ENCODE peak calls at places on chromosomes 13 and 19, in five cellular contexts. M, R, K, Q and B are unnamed samples.

GRCh38 chr13:111429064-111429558 is 108.7 kb downstream of the TEX29 start:
- DNase-seq in R (peak), K (peak), Q (no peak), M (no peak), B (no peak)

GRCh38 chr13:109677206-109677605 is 109.2 kb downstream of the IRS2 start:
- DNase-seq in K (no peak), Q (no peak), M (no peak), R (no peak), B (no peak)

GRCh38 chr19:52307275-52307674 is 10.3 kb downstream of the ZNF480 start:
- DNase-seq in R (peak), K (no peak), M (no peak), Q (no peak), B (no peak)

GRCh38 chr13:36819811-36820140 is 754 bp downstream of the RFXAP start:
- DNase-seq in Q (no peak), R (peak), M (no peak), K (peak), B (no peak)

GRCh38 chr19:35718345-35719041 is 690 bp downstream of the KMT2B start:
- DNase-seq in K (peak), Q (no peak), R (peak), M (no peak), B (no peak)

GRCh38 chr13:86020350-86021002 is 221.3 kb upstream of the SLITRK6 start:
- DNase-seq in Q (no peak), K (no peak), R (peak), M (peak), B (peak)

GRCh38 chr13:44364601-44365000 is 9.0 kb upstream of the SERP2 start:
- DNase-seq in R (no peak), M (no peak), Q (no peak), K (no peak), B (no peak)

GRCh38 chr19:28555317-28555716 is 657.6 kb downstream of the UQCRFS1 start:
- DNase-seq in M (no peak), Q (no peak), R (no peak), K (no peak), B (no peak)

GRCh38 chr19:31348416-31349159 is 648 bp downstream of the TSHZ3 start:
- DNase-seq in Q (no peak), M (no peak), R (peak), K (peak), B (no peak)

GRCh38 chr19:11694533-11695439 is 44.0 kb downstream of the ZNF823 start:
- DNase-seq in K (peak), Q (peak), M (peak), R (peak), B (peak)

GRCh38 chr13:112686987-112687386 is 2.9 kb upstream of the ATP11A start:
- DNase-seq in K (no peak), R (no peak), M (no peak), Q (peak), B (no peak)

GRCh38 chr19:18858906-18859646 is 27.3 kb downstream of the UPF1 start:
- DNase-seq in R (no peak), Q (no peak), K (no peak), M (no peak), B (no peak)

GRCh38 chr19:45471866-45472556 is 4.2 kb downstream of the FOSB start:
- DNase-seq in K (no peak), M (no peak), Q (no peak), R (peak), B (peak)

GRCh38 chr19:6047741-6048231 is 62.5 kb downstream of the RFX2 start:
- DNase-seq in K (no peak), Q (peak), M (no peak), R (peak), B (no peak)

GRCh38 chr19:15285896-15286591 is 46.3 kb downstream of the BRD4 start:
- DNase-seq in Q (no peak), M (no peak), K (no peak), R (no peak), B (no peak)

GRCh38 chr13:111027481-111028439 is 87.3 kb upstream of the ARHGEF7 start:
- DNase-seq in M (no peak), K (no peak), Q (no peak), R (no peak), B (no peak)

GRCh38 chr19:16100524-16100923 is 11.2 kb upstream of the RAB8A start:
- DNase-seq in Q (no peak), R (no peak), K (no peak), M (no peak), B (no peak)

GRCh38 chr19:54287456-54287855 is 6.5 kb upstream of the LILRB2 start:
- DNase-seq in M (no peak), Q (no peak), R (no peak), K (no peak), B (peak)

GRCh38 chr19:57613941-57614743 is at the start of gene ZNF134:
- DNase-seq in M (peak), R (peak), Q (peak), K (peak), B (peak)
- TF ChIP-seq CTCF in M (no peak), R (peak), Q (no peak), K (no peak), B (peak)

DNA sequence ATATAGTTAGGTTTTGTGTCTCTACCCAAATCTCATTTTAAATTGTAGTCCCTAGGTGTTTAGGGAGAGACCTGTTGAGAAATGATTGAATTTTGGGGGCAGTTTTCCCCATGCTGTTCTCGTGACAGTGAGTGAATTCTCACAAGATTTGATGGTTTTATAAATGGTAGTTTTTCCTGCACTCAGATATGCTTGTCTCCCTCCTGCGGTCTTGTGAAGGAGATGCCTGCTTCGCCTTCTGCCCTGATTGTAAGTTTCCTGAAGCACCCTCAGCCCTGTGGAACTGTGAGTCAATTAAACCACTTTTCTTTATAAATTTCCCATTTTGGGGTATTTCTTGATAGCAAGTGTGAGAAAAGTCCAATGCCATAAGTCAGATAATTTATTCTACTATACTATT is 1977.5 kb upstream of the PCDH20 start:
- DNase-seq in K (no peak), Q (no peak), M (no peak), R (peak), B (no peak)
- TF ChIP-seq CTCF in K (no peak), Q (no peak), M (no peak), R (peak), B (no peak)

GRCh38 chr19:48992571-48993174 is 436 bp downstream of the GYS1 start:
- DNase-seq in R (no peak), Q (peak), K (peak), M (no peak), B (no peak)

GRCh38 chr19:48999481-49000325 is 6.0 kb downstream of the RUVBL2 start:
- DNase-seq in R (peak), K (peak), Q (no peak), M (peak), B (no peak)

GRCh38 chr19:48994035-48994386 is 324 bp downstream of the RUVBL2 start:
- DNase-seq in K (no peak), R (no peak), Q (no peak), M (no peak), B (no peak)

GRCh38 chr19:48993175-48994034 is at the start of the genes GYS1 and RUVBL2:
- DNase-seq in R (peak), K (peak), Q (peak), M (peak), B (peak)

DNA sequence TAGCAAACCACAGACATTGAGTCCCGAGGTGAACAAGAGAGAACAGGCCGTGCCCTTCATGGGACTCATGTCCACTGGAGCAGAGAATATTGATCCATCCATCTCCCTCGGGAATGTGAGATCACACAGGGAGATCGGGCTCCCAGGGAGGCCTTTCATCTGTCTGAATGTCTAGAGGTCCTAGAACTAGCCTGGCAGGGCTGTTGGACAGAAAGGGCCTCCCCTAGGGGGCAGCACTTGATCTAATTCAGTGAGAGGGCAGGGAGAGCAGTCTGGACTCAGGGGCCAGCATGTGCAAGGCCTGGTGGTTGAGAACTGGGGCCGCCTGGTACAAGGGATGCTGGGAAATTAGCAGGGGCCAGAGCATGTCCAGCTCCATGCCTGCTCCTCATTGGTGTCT is 4.3 kb downstream of the RUVBL2 start:
- DNase-seq in K (peak), Q (no peak), M (no peak), R (peak), B (no peak)
- TF ChIP-seq CTCF in K (peak), Q (peak), M (peak), R (peak), B (peak)

GRCh38 chr19:4575267-4575793 is 15.8 kb upstream of the SEMA6B start:
- DNase-seq in Q (no peak), M (peak), R (peak), K (peak), B (peak)
- TF ChIP-seq CTCF in Q (no peak), M (no peak), R (no peak), K (no peak), B (no peak)

GRCh38 chr19:2255112-2255845 is 938 bp downstream of the JSRP1 start:
- DNase-seq in Q (no peak), M (no peak), K (no peak), R (no peak), B (no peak)

GRCh38 chr19:2251577-2252480 is 2.7 kb downstream of the AMH start:
- DNase-seq in K (peak), R (no peak), Q (no peak), M (no peak), B (no peak)

GRCh38 chr19:2254052-2254872 is 2.0 kb downstream of the JSRP1 start:
- DNase-seq in M (no peak), K (no peak), Q (no peak), R (peak), B (no peak)

GRCh38 chr19:2252481-2253105 is 3.5 kb downstream of the AMH start:
- DNase-seq in M (no peak), K (no peak), R (no peak), Q (no peak), B (no peak)

DNA sequence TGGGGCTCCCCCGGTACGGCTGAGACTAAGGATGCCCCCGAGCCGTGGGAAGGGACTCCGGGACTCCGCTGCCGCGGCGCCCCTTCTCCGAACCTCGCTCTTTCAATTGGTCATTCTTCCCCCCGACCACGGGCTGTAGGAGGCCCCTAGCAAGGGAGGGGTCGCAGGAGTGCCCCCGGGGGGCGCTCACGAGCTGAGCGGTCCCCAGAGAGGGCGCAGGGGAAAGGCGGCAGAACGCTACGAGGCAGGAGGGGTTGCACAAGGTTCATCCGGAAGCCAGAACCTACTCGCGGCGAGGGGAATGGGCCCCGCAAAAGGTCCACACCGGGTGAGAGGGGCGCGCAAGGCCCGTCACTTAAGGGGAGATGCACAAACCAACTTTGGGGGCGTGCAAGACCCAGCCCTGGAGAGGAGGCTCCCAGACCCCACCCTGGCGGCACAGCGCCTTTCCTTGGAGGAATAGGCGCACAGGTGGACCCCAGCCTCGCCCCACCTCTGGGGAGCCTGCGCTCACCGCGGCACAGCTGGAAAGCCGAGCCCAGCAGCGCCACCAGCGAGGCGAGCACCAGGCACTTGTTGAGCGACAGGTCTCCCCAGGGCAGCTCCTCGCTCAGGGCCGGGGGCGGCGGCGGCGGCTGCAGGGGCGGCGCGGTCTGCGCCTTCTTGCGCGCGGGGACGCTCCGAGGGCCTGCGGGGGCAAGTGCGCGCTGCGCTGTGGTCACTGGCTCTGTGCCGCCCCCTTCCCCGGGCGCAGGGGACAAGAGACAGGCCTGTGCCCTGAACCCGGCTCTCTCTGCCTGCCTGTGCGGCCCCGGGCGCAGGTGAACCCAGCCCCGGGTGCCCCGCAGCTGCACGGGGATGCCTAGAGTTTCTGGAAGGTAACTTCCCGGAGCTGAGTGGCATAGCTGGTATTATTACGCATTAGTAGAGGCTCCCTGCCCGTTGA is 2.8 kb downstream of the JSRP1 start:
- DNase-seq in Q (no peak), R (no peak), M (no peak), K (peak), B (no peak)
- TF ChIP-seq CTCF in Q (no peak), R (no peak), M (no peak), K (peak), B (peak)

GRCh38 chr19:2536461-2536860 is 60.5 kb downstream of the GADD45B start:
- DNase-seq in Q (no peak), M (no peak), K (no peak), R (no peak), B (no peak)

GRCh38 chr19:2532252-2533071 is 56.5 kb downstream of the GADD45B start:
- DNase-seq in K (no peak), Q (no peak), R (peak), M (no peak), B (no peak)

GRCh38 chr19:2533686-2534085 is 57.8 kb downstream of the GADD45B start:
- DNase-seq in R (peak), M (no peak), Q (no peak), K (no peak), B (no peak)

GRCh38 chr19:2534374-2535050 is 58.6 kb downstream of the GADD45B start:
- DNase-seq in M (no peak), K (no peak), Q (no peak), R (no peak), B (no peak)

DNA sequence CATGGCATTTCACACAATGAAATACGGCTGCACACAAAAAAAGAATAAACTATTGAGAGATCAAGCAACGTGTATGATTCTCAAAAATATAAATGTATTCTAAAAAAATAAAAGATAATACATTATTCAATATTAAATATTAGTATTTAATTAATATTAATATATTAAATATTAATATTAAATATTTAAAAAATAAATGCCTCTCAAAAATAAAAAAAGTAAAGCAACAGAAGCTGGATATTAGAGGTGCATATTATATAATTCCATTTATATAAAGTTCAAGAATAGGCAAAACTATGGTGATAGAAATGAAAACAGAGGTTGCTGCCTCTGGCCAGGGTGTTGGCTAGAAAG is 57.1 kb downstream of the GADD45B start:
- DNase-seq in R (no peak), K (no peak), Q (no peak), M (no peak), B (no peak)
- TF ChIP-seq CTCF in R (no peak), K (no peak), Q (no peak), M (no peak), B (no peak)